ENCODE peak calls at places on chromosomes 1 and 21, in seven cellular contexts. W, H, N, M, P, D and Q are unnamed samples.

GRCh38 chr1:38297852-38298251 is 251.3 kb upstream of the POU3F1 start:
- DNase-seq in W (no peak), H (no peak), N (no peak), M (no peak), P (no peak), D (no peak), Q (no peak)

GRCh38 chr1:154969741-154970452 is 650 bp downstream of the SHC1 start:
- DNase-seq in W (no peak), H (no peak), N (no peak), M (no peak), P (no peak), D (no peak), Q (no peak)

GRCh38 chr1:174040387-174040786 is 18.2 kb upstream of the RC3H1 start:
- DNase-seq in W (peak; percentile 95), H (no peak), N (no peak), M (no peak), P (peak; percentile 49), D (no peak), Q (no peak)

GRCh38 chr1:157968951-157969350 is 24.5 kb upstream of the KIRREL1 start:
- DNase-seq in W (peak; percentile 95), H (no peak), N (no peak), M (no peak), P (peak; percentile 64), D (no peak), Q (no peak)

GRCh38 chr1:115069626-115070308 is 19.5 kb downstream of the TSPAN2 start:
- DNase-seq in W (peak; percentile 14), H (no peak), N (no peak), M (no peak), P (no peak), D (no peak), Q (no peak)

GRCh38 chr21:46099476-46099875 is 1.6 kb downstream of the COL6A2 start:
- DNase-seq in W (peak; percentile 34), H (no peak), N (peak; percentile 62), M (peak; percentile 34), P (peak; percentile 64), D (no peak), Q (no peak)

GRCh38 chr1:6445062-6445763 is 20.6 kb downstream of the ESPN start:
- DNase-seq in W (peak; percentile 15), H (no peak), N (peak; percentile 83), M (peak; percentile 74), P (peak; percentile 29), D (no peak), Q (peak; percentile 48)

GRCh38 chr1:6448749-6449631 is 17.0 kb downstream of the TNFRSF25 start:
- DNase-seq in W (no peak), H (no peak), N (peak; percentile 80), M (peak; percentile 73), P (peak; percentile 18), D (no peak), Q (no peak)

GRCh38 chr1:67978988-67979516 is 71.4 kb downstream of the DIRAS3 start:
- DNase-seq in W (peak; percentile 88), H (no peak), N (no peak), M (no peak), P (no peak), D (no peak), Q (peak; percentile 26)

GRCh38 chr1:119968068-119968492 is 71.8 kb upstream of the ADAM30 start:
- DNase-seq in W (peak; percentile 52), H (peak; percentile 42), N (peak; percentile 74), M (peak; percentile 79), P (peak; percentile 59), D (peak; percentile 15), Q (peak; percentile 65)

GRCh38 chr21:33231526-33231925 is 1.8 kb downstream of the IFNAR2 start:
- DNase-seq in W (no peak), H (no peak), N (no peak), M (no peak), P (no peak), D (no peak), Q (no peak)

GRCh38 chr1:244834596-244835275 is 722 bp upstream of the COX20 start:
- DNase-seq in W (peak; percentile 92), H (no peak), N (no peak), M (no peak), P (peak; percentile 97), D (peak; percentile 44), Q (peak; percentile 89)

GRCh38 chr1:180994262-180994661 is 28.4 kb downstream of the STX6 start:
- DNase-seq in W (peak; percentile 22), H (no peak), N (no peak), M (peak; percentile 37), P (peak; percentile 43), D (no peak), Q (peak; percentile 27)

GRCh38 chr1:230262867-230263572 is 163.1 kb downstream of the PGBD5 start:
- DNase-seq in W (no peak), H (no peak), N (peak; percentile 19), M (no peak), P (no peak), D (no peak), Q (no peak)

GRCh38 chr1:230266456-230266855 is 159.7 kb downstream of the PGBD5 start:
- DNase-seq in W (no peak), H (no peak), N (no peak), M (no peak), P (no peak), D (no peak), Q (no peak)

GRCh38 chr1:230265200-230266115 is 160.7 kb downstream of the PGBD5 start:
- DNase-seq in W (no peak), H (no peak), N (no peak), M (no peak), P (no peak), D (no peak), Q (no peak)

GRCh38 chr1:230263573-230264195 is 162.4 kb downstream of the PGBD5 start:
- DNase-seq in W (no peak), H (no peak), N (no peak), M (no peak), P (no peak), D (no peak), Q (no peak)

GRCh38 chr1:230264342-230264741 is 161.8 kb downstream of the PGBD5 start:
- DNase-seq in W (no peak), H (no peak), N (no peak), M (no peak), P (no peak), D (no peak), Q (no peak)
- H2AK5ac ChIP-seq in W (no peak overlapping the region), H (no peak overlapping the region), N (no peak overlapping the region), M (no peak overlapping the region), P (no peak overlapping the region), D (no peak overlapping the region), Q (no peak overlapping the region)

DNA sequence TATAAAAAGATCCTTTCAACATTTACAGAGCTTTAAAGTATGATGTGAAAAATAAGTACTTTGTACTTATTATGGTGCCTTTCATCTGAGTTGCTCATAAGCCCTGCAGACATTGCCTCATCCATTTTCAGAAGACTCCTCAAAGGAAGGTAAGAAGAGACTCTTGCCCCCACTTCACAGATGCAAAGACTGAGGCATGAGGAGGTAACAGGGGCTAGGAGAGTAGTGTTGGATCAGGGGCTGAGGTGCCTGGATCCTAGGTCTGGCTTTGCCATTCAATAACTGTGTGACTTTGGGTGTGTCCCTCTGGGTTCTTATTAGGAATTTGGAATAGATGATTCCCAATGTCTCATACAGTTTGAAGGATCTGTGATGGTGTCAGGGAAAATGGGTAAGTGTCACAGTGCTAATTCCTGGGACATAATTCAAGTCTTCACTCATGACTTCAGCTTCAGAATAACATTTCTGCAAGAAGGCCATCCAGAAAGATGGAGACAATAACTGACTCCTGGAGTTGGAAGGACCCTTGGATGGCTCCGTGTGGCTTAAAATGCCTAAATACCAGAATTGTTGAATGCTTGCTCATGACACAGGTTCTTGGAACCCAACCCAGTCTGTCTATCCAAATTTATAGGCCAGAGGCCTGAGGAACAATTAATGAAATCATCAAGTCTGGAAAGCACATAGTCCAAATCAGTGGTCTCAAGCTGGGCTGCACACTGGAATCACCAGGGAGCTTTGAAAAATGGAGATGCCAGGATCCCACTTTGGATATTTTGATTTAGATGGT is 93.1 kb upstream of the RUNX1 start:
- DNase-seq in W (no peak), H (no peak), N (no peak), M (no peak), P (no peak), D (no peak), Q (no peak)
- H2BK5ac ChIP-seq in W (no peak overlapping the region), H (no peak overlapping the region), N (no peak overlapping the region), M (no peak overlapping the region), P (no peak overlapping the region), D (no peak overlapping the region), Q (no peak overlapping the region)

GRCh38 chr1:98981917-98982513 is 22.6 kb downstream of the PLPPR5 start:
- DNase-seq in W (peak; percentile 62), H (no peak), N (no peak), M (no peak), P (peak; percentile 31), D (no peak), Q (no peak)

GRCh38 chr1:98988906-98989603 is 15.6 kb downstream of the PLPPR5 start:
- DNase-seq in W (peak; percentile 15), H (no peak), N (no peak), M (no peak), P (no peak), D (no peak), Q (no peak)

GRCh38 chr1:98991127-98992003 is 13.3 kb downstream of the PLPPR5 start:
- DNase-seq in W (peak; percentile 93), H (no peak), N (no peak), M (peak; percentile 78), P (peak; percentile 84), D (no peak), Q (peak; percentile 51)

DNA sequence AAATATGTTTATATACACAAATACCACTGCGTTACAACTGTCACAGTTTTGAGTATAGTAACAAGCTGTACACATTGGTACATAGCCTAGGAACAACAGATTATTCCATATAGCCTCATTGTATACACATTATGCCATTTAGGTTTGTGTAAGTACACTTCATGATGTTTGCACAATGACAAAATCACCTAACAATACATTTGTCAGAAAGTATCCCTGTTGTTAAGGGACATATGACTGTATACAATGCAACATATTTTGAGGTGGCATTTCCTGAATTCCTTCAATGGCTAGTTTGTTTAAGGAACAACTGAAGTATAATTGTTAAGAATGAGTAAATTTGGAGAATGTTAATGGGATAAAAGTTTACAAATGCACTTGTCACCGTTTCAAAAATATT is 19.0 kb downstream of the PLPPR5 start:
- DNase-seq in W (no peak), H (no peak), N (no peak), M (no peak), P (no peak), D (no peak), Q (no peak)
- H2AK5ac ChIP-seq in W (no peak overlapping the region), H (no peak overlapping the region), N (no peak overlapping the region), M (no peak overlapping the region), P (no peak overlapping the region), D (no peak overlapping the region), Q (no peak overlapping the region)

DNA sequence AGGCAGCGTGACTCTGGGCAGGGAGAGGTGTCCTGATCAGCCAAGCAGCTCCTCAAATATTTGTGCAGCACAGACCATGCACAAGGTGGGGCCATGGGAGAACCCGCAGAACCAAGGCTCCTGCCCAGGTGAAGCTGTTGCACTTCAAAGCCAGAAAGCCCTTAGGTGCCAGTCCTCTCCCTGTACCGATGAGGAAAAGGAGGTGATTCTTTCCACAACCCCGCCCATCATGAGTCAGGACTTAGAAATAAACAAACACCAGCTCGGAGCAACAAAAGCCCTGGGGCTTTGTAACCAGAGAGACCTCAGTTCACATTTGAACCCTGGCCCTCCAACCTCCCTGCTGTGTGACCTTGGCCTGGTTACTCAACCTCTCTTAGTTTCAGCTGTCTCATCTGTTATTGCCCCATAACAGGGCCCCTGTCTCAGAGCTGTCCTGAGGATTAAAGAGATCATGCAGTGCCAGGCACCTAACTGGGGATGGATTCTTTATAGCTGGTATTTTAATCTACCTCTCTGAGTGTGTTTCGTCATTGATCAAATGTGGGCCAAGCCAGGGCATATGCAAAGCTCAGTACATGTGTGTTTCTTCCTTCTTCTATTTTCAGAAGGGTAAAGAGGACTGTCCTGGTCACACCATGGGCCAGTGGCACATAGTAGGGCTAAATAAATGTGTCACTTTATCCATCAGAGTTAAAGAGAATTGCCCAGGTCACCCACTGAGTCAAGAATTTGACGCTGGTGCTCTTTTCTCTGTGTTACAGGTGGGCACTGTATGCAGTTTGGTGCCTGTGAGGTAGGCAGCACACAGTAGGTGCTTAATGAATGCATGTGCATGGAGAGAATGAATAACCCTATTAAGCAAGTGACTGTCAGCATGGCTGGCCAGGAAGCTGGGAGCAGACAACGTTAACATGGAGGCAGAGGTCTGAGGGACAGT is 1.4 kb downstream of the LDLRAD1 start:
- DNase-seq in W (peak; percentile 20), H (no peak), N (no peak), M (peak; percentile 87), P (peak; percentile 80), D (no peak), Q (peak; percentile 87)
- H2BK5ac ChIP-seq in W (no peak overlapping the region), H (no peak overlapping the region), N (no peak overlapping the region), M (no peak overlapping the region), P (no peak overlapping the region), D (no peak overlapping the region), Q (no peak overlapping the region)